ENCODE peak calls at places on chromosomes 11 and 22, in nine cellular contexts. B is naive thymus-derived CD8-positive, alpha-beta T cell; E is AG10803; O is effector memory CD8-positive, alpha-beta T cell; K is activated naive CD4-positive, alpha-beta T cell treated with anti-CD3 and anti-CD28 coated beads, Interleukin-2, amount 50 U/mL, for 16 hours; Q is effector CD8-positive, alpha-beta T cell; P is stimulated activated CD4-positive, alpha-beta T cell treated with anti-CD3 and anti-CD28 coated beads, Interleukin-4, amount 100 ng/mL, for 1 hour; R is IMR-90; T is T-cell. M is an unnamed sample.
A peak's percentile ranks its signal among the peaks of the same experiment; 100 is the strongest.

GRCh38 chr22:45503816-45504702 is 1.4 kb downstream of the FBLN1 start:
- DNase-seq in B (no peak), E (peak; percentile 57), O (no peak), K (no peak), Q (no peak), P (no peak), R (peak; percentile 72), T (no peak), M (no peak)

GRCh38 chr11:105790841-105791240 is 181.0 kb downstream of the GRIA4 start:
- DNase-seq in B (no peak), E (no peak), O (no peak), K (no peak), Q (no peak), P (no peak), R (no peak), T (no peak), M (no peak)

GRCh38 chr11:45543808-45544422 is 121.5 kb downstream of the CHST1 start:
- DNase-seq in B (no peak), E (no peak), O (no peak), K (no peak), Q (no peak), P (no peak), R (peak; percentile 4), T (no peak), M (no peak)

GRCh38 chr11:26473216-26474194 is 98.6 kb downstream of the MUC15 start:
- DNase-seq in B (no peak), E (no peak), O (no peak), K (no peak), Q (no peak), P (no peak), R (no peak), T (no peak), M (no peak)

GRCh38 chr11:118996926-118997626 is 862 bp upstream of the CENATAC start:
- DNase-seq in B (peak; percentile 27), E (peak; percentile 25), O (peak; percentile 14), K (peak; percentile 45), Q (no peak), P (peak; percentile 29), R (peak; percentile 44), T (peak; percentile 37), M (peak; percentile 37)

GRCh38 chr22:19169002-19169946 is 9.3 kb downstream of the SLC25A1 start:
- DNase-seq in B (no peak), E (no peak), O (no peak), K (no peak), Q (no peak), P (no peak), R (no peak), T (no peak), M (no peak)

GRCh38 chr11:67345247-67345948 is 7.9 kb downstream of the POLD4 start:
- DNase-seq in B (peak; percentile 21), E (no peak), O (no peak), K (no peak), Q (no peak), P (no peak), R (no peak), T (no peak), M (no peak)

GRCh38 chr11:17721242-17721999 is 2.0 kb downstream of the MYOD1 start:
- DNase-seq in B (no peak), E (no peak), O (no peak), K (no peak), Q (no peak), P (no peak), R (no peak), T (no peak), M (no peak)

GRCh38 chr11:106021181-106021966 is 666 bp downstream of the MSANTD4 start:
- DNase-seq in B (no peak), E (peak; percentile 63), O (no peak), K (no peak), Q (no peak), P (no peak), R (peak; percentile 56), T (no peak), M (no peak)

GRCh38 chr22:21948824-21949568 is 3.7 kb downstream of the PPM1F start:
- DNase-seq in B (no peak), E (no peak), O (no peak), K (no peak), Q (no peak), P (no peak), R (no peak), T (no peak), M (no peak)

GRCh38 chr11:65791719-65792213 is 4.9 kb downstream of the OVOL1 start:
- DNase-seq in B (no peak), E (no peak), O (peak; percentile 55), K (peak; percentile 26), Q (no peak), P (peak; percentile 33), R (no peak), T (no peak), M (no peak)

GRCh38 chr11:103696130-103696529 is 340.3 kb upstream of the DDI1 start:
- DNase-seq in B (no peak), E (no peak), O (no peak), K (no peak), Q (no peak), P (no peak), R (no peak), T (no peak), M (no peak)

GRCh38 chr11:38460901-38461300 is 1862.9 kb upstream of the RAG2 start:
- DNase-seq in B (no peak), E (no peak), O (no peak), K (no peak), Q (no peak), P (no peak), R (peak; percentile 41), T (no peak), M (no peak)

GRCh38 chr11:72924568-72925190 is 110.5 kb downstream of the ATG16L2 start:
- DNase-seq in B (peak; percentile 39), E (peak; percentile 64), O (no peak), K (no peak), Q (no peak), P (no peak), R (peak; percentile 57), T (no peak), M (peak; percentile 19)

GRCh38 chr11:69157156-69157821 is 1.6 kb downstream of the SMIM38 start:
- DNase-seq in B (no peak), E (peak; percentile 50), O (no peak), K (no peak), Q (no peak), P (no peak), R (peak; percentile 77), T (no peak), M (no peak)